ENCODE peak calls at places on chromosomes 7 and 10, in seven cellular contexts. L is OCI-LY7, P is IMR-90, G is HCT116, W is mesenchymal stem cell, Q is dorsolateral prefrontal cortex, J is H9. O is an unnamed sample.

GRCh38 chr10:32298066-32298812 is 48.7 kb downstream of the EPC1 start:
- DNase-seq in L (no peak), P (peak; percentile 93), G (peak; percentile 13), W (peak; percentile 83), Q (no peak), J (no peak), O (no peak)

GRCh38 chr10:127354255-127354654 is 157.9 kb upstream of the INSYN2A start:
- DNase-seq in L (no peak), P (no peak), G (no peak), W (no peak), Q (no peak), J (no peak), O (no peak)

GRCh38 chr10:132623996-132624846 is 86.6 kb downstream of the INPP5A start:
- DNase-seq in L (no peak), P (no peak), G (no peak), W (no peak), Q (no peak), J (peak; percentile 22), O (no peak)

GRCh38 chr7:102331536-102332275 is 24.5 kb downstream of the SPDYE6 start:
- DNase-seq in L (peak; percentile 47), P (no peak), G (peak; percentile 6), W (no peak), Q (no peak), J (peak; percentile 50), O (no peak)

GRCh38 chr7:151248191-151249033 is at the start of gene SMARCD3:
- DNase-seq in L (peak; percentile 61), P (peak; percentile 50), G (no peak), W (peak; percentile 77), Q (no peak), J (peak; percentile 61), O (no peak)

GRCh38 chr7:129433823-129434171 is 435 bp upstream of the STRIP2 start:
- DNase-seq in L (no peak), P (no peak), G (peak; percentile 46), W (no peak), Q (no peak), J (no peak), O (no peak)

GRCh38 chr10:6014241-6014761 is 37.0 kb upstream of the IL15RA start:
- DNase-seq in L (peak; percentile 86), P (peak; percentile 42), G (peak; percentile 29), W (peak; percentile 49), Q (peak; percentile 68), J (peak; percentile 49), O (peak; percentile 17)

GRCh38 chr7:57203161-57203791 is 71.0 kb upstream of the ZNF479 start:
- DNase-seq in L (no peak), P (no peak), G (no peak), W (no peak), Q (peak; percentile 22), J (no peak), O (peak; percentile 36)

GRCh38 chr10:112775892-112776679 is 174.0 kb upstream of the TCF7L2 start:
- DNase-seq in L (no peak), P (no peak), G (no peak), W (peak; percentile 18), Q (no peak), J (no peak), O (no peak)

GRCh38 chr10:70963271-70963670 is 74.9 kb upstream of the PCBD1 start:
- DNase-seq in L (no peak), P (no peak), G (no peak), W (no peak), Q (no peak), J (no peak), O (no peak)

GRCh38 chr7:65955718-65956117 is 26.3 kb downstream of the GUSB start:
- DNase-seq in L (no peak), P (no peak), G (no peak), W (no peak), Q (no peak), J (no peak), O (no peak)

GRCh38 chr10:128011059-128011979 is 104.4 kb downstream of the PTPRE start:
- DNase-seq in L (peak; percentile 79), P (peak; percentile 44), G (peak; percentile 54), W (peak; percentile 65), Q (peak; percentile 78), J (peak; percentile 82), O (peak; percentile 66)

GRCh38 chr7:80324032-80324431 is 187.8 kb downstream of the GNAT3 start:
- DNase-seq in L (no peak), P (peak; percentile 58), G (no peak), W (peak; percentile 64), Q (no peak), J (no peak), O (no peak)

GRCh38 chr10:72331575-72332422 is 22.9 kb downstream of the DNAJB12 start:
- DNase-seq in L (peak; percentile 93), P (peak; percentile 31), G (peak; percentile 80), W (peak; percentile 90), Q (peak; percentile 92), J (peak; percentile 99), O (peak; percentile 97)

GRCh38 chr7:99089914-99090629 is 53.8 kb downstream of the SMURF1 start:
- DNase-seq in L (no peak), P (no peak), G (no peak), W (no peak), Q (no peak), J (no peak), O (no peak)

GRCh38 chr7:27165655-27166474 is 528 bp upstream of the HOXA9 start:
- DNase-seq in L (no peak), P (no peak), G (no peak), W (peak; percentile 52), Q (no peak), J (no peak), O (no peak)

GRCh38 chr7:36276428-36277246 is 113.0 kb upstream of the ANLN start:
- DNase-seq in L (no peak), P (no peak), G (no peak), W (peak; percentile 24), Q (no peak), J (no peak), O (no peak)

GRCh38 chr7:123747089-123747488 is 1.7 kb downstream of the WASL start:
- DNase-seq in L (peak; percentile 11), P (no peak), G (no peak), W (peak; percentile 18), Q (no peak), J (no peak), O (no peak)

GRCh38 chr7:961546-962400 is 7.3 kb upstream of the ADAP1 start:
- DNase-seq in L (no peak), P (no peak), G (no peak), W (no peak), Q (no peak), J (no peak), O (no peak)

GRCh38 chr10:95248989-95249388 is 41.8 kb downstream of the PDLIM1 start:
- DNase-seq in L (no peak), P (no peak), G (no peak), W (no peak), Q (no peak), J (peak; percentile 23), O (no peak)

GRCh38 chr10:59580257-59580863 is 129.3 kb downstream of the SLC16A9 start:
- DNase-seq in L (no peak), P (peak; percentile 58), G (peak; percentile 32), W (peak; percentile 54), Q (no peak), J (no peak), O (no peak)

GRCh38 chr7:24715661-24716479 is 41.4 kb downstream of the GSDME start:
- DNase-seq in L (peak; percentile 90), P (peak; percentile 66), G (peak; percentile 22), W (peak; percentile 61), Q (peak; percentile 46), J (peak; percentile 71), O (peak; percentile 5)

GRCh38 chr7:158271646-158272045 is 316.0 kb downstream of the PTPRN2 start:
- DNase-seq in L (no peak), P (no peak), G (no peak), W (no peak), Q (no peak), J (no peak), O (no peak)

GRCh38 chr7:35623381-35623780 is 71.6 kb downstream of the HERPUD2 start:
- DNase-seq in L (no peak), P (no peak), G (no peak), W (no peak), Q (no peak), J (no peak), O (no peak)

GRCh38 chr10:25017247-25017590 is 807 bp downstream of the THNSL1 start:
- DNase-seq in L (no peak), P (peak; percentile 13), G (no peak), W (no peak), Q (peak; percentile 14), J (no peak), O (peak; percentile 35)

GRCh38 chr10:598415-599170 is 90.9 kb downstream of the DIP2C start:
- DNase-seq in L (no peak), P (peak; percentile 98), G (no peak), W (peak; percentile 96), Q (no peak), J (peak; percentile 46), O (no peak)

GRCh38 chr10:601356-601963 is 88.0 kb downstream of the DIP2C start:
- DNase-seq in L (no peak), P (no peak), G (no peak), W (no peak), Q (no peak), J (no peak), O (no peak)

GRCh38 chr10:600876-601275 is 88.6 kb downstream of the DIP2C start:
- DNase-seq in L (no peak), P (no peak), G (no peak), W (no peak), Q (no peak), J (no peak), O (no peak)

GRCh38 chr10:599767-600166 is 89.7 kb downstream of the DIP2C start:
- DNase-seq in L (no peak), P (no peak), G (no peak), W (no peak), Q (no peak), J (no peak), O (no peak)

DNA sequence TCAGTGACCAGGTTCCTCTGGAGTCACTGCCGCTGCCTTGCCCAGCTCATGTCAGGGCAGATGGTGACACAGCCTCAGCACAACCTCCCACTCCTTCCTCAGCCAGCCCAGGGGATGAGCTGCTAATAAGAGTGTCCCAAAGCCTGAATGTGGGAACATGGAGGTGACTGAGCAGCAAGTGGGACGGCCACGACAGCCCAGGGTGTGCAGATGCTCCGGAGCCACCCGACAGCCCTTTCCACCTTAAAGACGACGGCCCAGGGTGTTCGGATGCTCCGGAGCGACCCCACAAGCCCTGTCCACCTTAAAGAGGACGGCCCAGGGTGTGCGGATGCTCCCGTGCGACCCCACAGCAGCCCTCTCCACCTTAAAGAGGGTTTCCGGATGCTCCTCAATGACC is 89.2 kb downstream of the DIP2C start:
- DNase-seq in L (no peak), P (no peak), G (no peak), W (no peak), Q (no peak), J (no peak), O (no peak)
- H3K27ac ChIP-seq in L (no peak overlapping the region), P (peak overlapping the region; percentile 99), G (no peak overlapping the region), W (no peak overlapping the region), Q (no peak overlapping the region), J (no peak overlapping the region), O (no peak overlapping the region)

GRCh38 chr10:68560916-68561691 is 967 bp downstream of the TET1 start:
- DNase-seq in L (no peak), P (peak; percentile 36), G (no peak), W (peak; percentile 67), Q (no peak), J (peak; percentile 61), O (no peak)
- H3K27ac ChIP-seq in L (no peak overlapping the region), P (peak overlapping the region; percentile 82), G (peak overlapping the region; percentile 61), W (no peak overlapping the region), Q (no peak overlapping the region), J (no peak overlapping the region), O (no peak overlapping the region)

GRCh38 chr10:4264466-4264865 is 479.5 kb upstream of the KLF6 start:
- DNase-seq in L (no peak), P (no peak), G (no peak), W (no peak), Q (no peak), J (no peak), O (no peak)
- H3K27ac ChIP-seq in L (no peak overlapping the region), P (no peak overlapping the region), G (no peak overlapping the region), W (no peak overlapping the region), Q (no peak overlapping the region), J (no peak overlapping the region), O (no peak overlapping the region)

GRCh38 chr7:73899731-73900142 is 38.8 kb downstream of the TMEM270 start:
- DNase-seq in L (no peak), P (peak; percentile 77), G (no peak), W (no peak), Q (no peak), J (no peak), O (no peak)
- H3K27ac ChIP-seq in L (no peak overlapping the region), P (peak overlapping the region; percentile 66), G (no peak overlapping the region), W (no peak overlapping the region), Q (no peak overlapping the region), J (no peak overlapping the region), O (no peak overlapping the region)